ENCODE peak calls at places on chromosome X, in four cellular contexts. One of them, this sample, is unnamed.
A peak's percentile ranks its signal among the peaks of the same experiment; 100 is the strongest.

GRCh38 chrX:11381464-11381863 is 88.3 kb downstream of the AMELX start:
- DNase-seq in GM12878: peak; percentile 30
- DNase-seq in IMR-90: peak; percentile 63
- DNase-seq in K562: peak; percentile 35
- DNase-seq in this sample: peak; percentile 74

GRCh38 chrX:65821721-65822496 is 154.5 kb downstream of the MSN start:
- DNase-seq in IMR-90: no peak
- DNase-seq in GM12878: no peak
- DNase-seq in K562: no peak
- DNase-seq in this sample: no peak

GRCh38 chrX:72568406-72569092 is 4.1 kb downstream of the HDAC8 start:
- DNase-seq in IMR-90: peak; percentile 15
- DNase-seq in K562: no peak
- DNase-seq in GM12878: no peak
- DNase-seq in this sample: peak; percentile 64

GRCh38 chrX:45807572-45808425 is 607.1 kb upstream of the DIPK2B start:
- DNase-seq in IMR-90: peak; percentile 70
- DNase-seq in K562: no peak
- DNase-seq in GM12878: no peak
- DNase-seq in this sample: peak; percentile 71

GRCh38 chrX:22889824-22890223 is 109.9 kb upstream of the DDX53 start:
- DNase-seq in K562: no peak
- DNase-seq in IMR-90: no peak
- DNase-seq in GM12878: no peak
- DNase-seq in this sample: peak; percentile 50

GRCh38 chrX:39773923-39774803 is 323.6 kb downstream of the BCOR start:
- DNase-seq in K562: no peak
- DNase-seq in GM12878: no peak
- DNase-seq in IMR-90: peak; percentile 28
- DNase-seq in this sample: peak; percentile 53

GRCh38 chrX:143466130-143466529 is 51.1 kb downstream of the SPANXN3 start:
- DNase-seq in GM12878: no peak
- DNase-seq in K562: no peak
- DNase-seq in IMR-90: no peak
- DNase-seq in this sample: no peak

GRCh38 chrX:17067534-17067933 is 121.1 kb downstream of the REPS2 start:
- DNase-seq in K562: no peak
- DNase-seq in GM12878: no peak
- DNase-seq in IMR-90: no peak
- DNase-seq in this sample: no peak

GRCh38 chrX:131836161-131836560 is 186.9 kb upstream of the STK26 start:
- DNase-seq in K562: no peak
- DNase-seq in IMR-90: no peak
- DNase-seq in GM12878: no peak
- DNase-seq in this sample: no peak

GRCh38 chrX:65990702-65991101 is 49.2 kb downstream of the VSIG4 start:
- DNase-seq in GM12878: no peak
- DNase-seq in IMR-90: no peak
- DNase-seq in K562: no peak
- DNase-seq in this sample: no peak

GRCh38 chrX:152896450-152896849 is 1.4 kb upstream of the ZNF185 start:
- DNase-seq in K562: no peak
- DNase-seq in GM12878: no peak
- DNase-seq in IMR-90: no peak
- DNase-seq in this sample: peak; percentile 44

GRCh38 chrX:39577976-39578962 is 519.5 kb downstream of the BCOR start:
- DNase-seq in K562: no peak
- DNase-seq in IMR-90: no peak
- DNase-seq in GM12878: peak; percentile 68
- DNase-seq in this sample: no peak

GRCh38 chrX:111868726-111869638 is 7.0 kb upstream of the TRPC5OS start:
- DNase-seq in GM12878: peak; percentile 40
- DNase-seq in K562: no peak
- DNase-seq in IMR-90: peak; percentile 13
- DNase-seq in this sample: peak; percentile 1

GRCh38 chrX:42485621-42486020 is 292.3 kb downstream of the PPP1R2C start:
- DNase-seq in GM12878: no peak
- DNase-seq in IMR-90: no peak
- DNase-seq in K562: no peak
- DNase-seq in this sample: no peak

GRCh38 chrX:446243-446642 is 59.5 kb upstream of the PPP2R3B start:
- DNase-seq in IMR-90: no peak
- DNase-seq in GM12878: no peak
- DNase-seq in K562: no peak
- DNase-seq in this sample: no peak

GRCh38 chrX:37423864-37424569 is 74.9 kb downstream of the PRRG1 start:
- DNase-seq in GM12878: no peak
- DNase-seq in IMR-90: peak; percentile 29
- DNase-seq in K562: no peak
- DNase-seq in this sample: peak; percentile 14

GRCh38 chrX:38754102-38754790 is 47.0 kb upstream of the MID1IP1 start:
- DNase-seq in GM12878: peak; percentile 31
- DNase-seq in IMR-90: peak; percentile 58
- DNase-seq in K562: peak; percentile 39
- DNase-seq in this sample: peak; percentile 62

GRCh38 chrX:101229155-101229554 is 9.6 kb downstream of the DRP2 start:
- DNase-seq in IMR-90: peak; percentile 82
- DNase-seq in GM12878: no peak
- DNase-seq in K562: no peak
- DNase-seq in this sample: no peak

GRCh38 chrX:9392445-9392844 is 72.4 kb upstream of the TBL1X start:
- DNase-seq in IMR-90: peak; percentile 58
- DNase-seq in GM12878: no peak
- DNase-seq in K562: no peak
- DNase-seq in this sample: no peak

GRCh38 chrX:102154218-102154860 is 1.4 kb downstream of the BEX5 start:
- DNase-seq in IMR-90: no peak
- DNase-seq in K562: peak; percentile 9
- DNase-seq in GM12878: no peak
- DNase-seq in this sample: no peak

GRCh38 chrX:2965965-2966364 is 36.8 kb upstream of the ARSD start:
- DNase-seq in IMR-90: no peak
- DNase-seq in K562: no peak
- DNase-seq in GM12878: no peak
- DNase-seq in this sample: no peak

GRCh38 chrX:50941638-50942037 is 31.1 kb downstream of the BMP15 start:
- DNase-seq in GM12878: no peak
- DNase-seq in IMR-90: no peak
- DNase-seq in K562: no peak
- DNase-seq in this sample: no peak

GRCh38 chrX:137575596-137576255 is 9.8 kb downstream of the ZIC3 start:
- DNase-seq in K562: no peak
- DNase-seq in IMR-90: no peak
- DNase-seq in GM12878: no peak
- DNase-seq in this sample: no peak

DNA sequence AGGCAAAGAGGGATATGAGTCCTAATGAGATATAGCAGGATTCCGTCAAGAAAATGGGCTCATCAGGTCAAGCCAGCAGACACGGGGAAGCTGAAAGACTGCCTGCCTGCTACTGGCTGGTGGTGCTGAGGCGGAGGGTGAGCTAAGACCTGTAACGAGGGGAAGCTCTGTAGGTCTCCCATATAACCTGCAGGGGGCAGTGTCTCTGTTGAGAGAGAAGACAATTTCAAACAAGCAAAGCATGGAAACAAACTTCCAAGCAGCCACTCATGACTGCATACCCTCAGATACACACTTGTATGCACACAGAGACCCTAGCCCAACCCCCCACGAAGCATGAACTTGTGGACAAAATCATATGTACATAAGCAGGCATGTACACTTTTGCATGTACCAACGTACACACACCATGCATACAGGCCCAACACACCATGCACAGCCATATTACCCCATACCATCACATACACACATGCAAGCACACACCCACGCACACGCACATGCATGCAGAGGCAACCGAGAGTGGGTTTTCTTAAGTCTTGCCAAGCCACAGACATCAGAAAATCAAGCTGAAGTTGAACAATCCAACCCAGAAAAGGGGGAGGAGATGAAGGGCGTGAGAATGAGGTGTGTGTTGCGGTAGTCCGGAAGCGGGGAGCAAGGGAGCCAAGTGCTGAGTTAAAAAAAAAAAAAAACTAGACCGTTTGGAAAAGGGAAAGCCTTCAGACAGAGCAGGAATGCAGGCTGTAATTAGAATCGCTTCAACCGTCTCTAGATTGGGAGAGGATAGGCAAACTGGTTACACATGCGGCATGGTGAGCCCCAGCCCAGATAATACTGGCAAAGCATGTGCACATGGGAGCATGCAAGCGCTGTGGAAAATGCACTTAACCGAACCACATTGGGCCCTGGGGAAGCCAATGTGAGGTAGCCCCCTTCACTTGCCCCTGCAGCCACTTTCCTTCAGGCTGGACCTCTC is 71.0 kb downstream of the PJA1 start:
- DNase-seq in IMR-90: peak; percentile 60
- DNase-seq in GM12878: no peak
- DNase-seq in K562: peak; percentile 61
- DNase-seq in this sample: peak; percentile 26
- TF ChIP-seq FOS in IMR-90: no peak
- TF ChIP-seq FOS in GM12878: no peak
- TF ChIP-seq FOS in K562: no peak
- TF ChIP-seq FOS in this sample: no peak

GRCh38 chrX:7253565-7253964 is 105.6 kb upstream of the PUDP start:
- DNase-seq in IMR-90: no peak
- DNase-seq in K562: no peak
- DNase-seq in GM12878: no peak
- DNase-seq in this sample: no peak

GRCh38 chrX:7252013-7252610 is 104.2 kb upstream of the PUDP start:
- DNase-seq in K562: no peak
- DNase-seq in IMR-90: no peak
- DNase-seq in GM12878: no peak
- DNase-seq in this sample: no peak

DNA sequence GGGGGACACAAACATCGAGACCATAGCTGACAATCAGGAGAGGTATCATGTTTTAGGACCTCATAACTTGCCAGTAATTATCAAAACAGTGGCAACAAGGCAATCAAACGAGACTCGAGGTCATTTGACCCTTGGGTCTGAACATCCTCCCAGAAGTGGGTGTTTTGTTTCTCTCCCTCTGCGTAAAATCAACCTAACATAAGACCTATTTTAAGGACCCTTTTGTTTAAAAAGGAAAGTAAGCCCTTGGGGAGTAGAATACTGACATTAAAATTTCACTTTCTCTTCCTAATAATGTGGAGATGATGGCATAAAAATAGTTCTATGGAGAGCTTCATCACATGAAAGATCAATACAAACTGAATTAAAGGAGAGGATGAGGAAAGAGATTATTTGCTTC is 106.2 kb upstream of the PUDP start:
- DNase-seq in IMR-90: no peak
- DNase-seq in K562: no peak
- DNase-seq in GM12878: no peak
- DNase-seq in this sample: no peak
- H3K4me3 ChIP-seq in IMR-90: no peak overlapping the region
- H3K4me3 ChIP-seq in K562: no peak overlapping the region
- H3K4me3 ChIP-seq in GM12878: no peak overlapping the region
- H3K4me3 ChIP-seq in this sample: no peak overlapping the region

GRCh38 chrX:154019633-154020499 is at the start of gene IRAK1:
- DNase-seq in GM12878: no peak
- DNase-seq in IMR-90: peak; percentile 52
- DNase-seq in K562: peak; percentile 86
- DNase-seq in this sample: peak; percentile 37
- TF ChIP-seq FOS in GM12878: no peak
- TF ChIP-seq FOS in IMR-90: no peak
- TF ChIP-seq FOS in K562: no peak
- TF ChIP-seq FOS in this sample: no peak

DNA sequence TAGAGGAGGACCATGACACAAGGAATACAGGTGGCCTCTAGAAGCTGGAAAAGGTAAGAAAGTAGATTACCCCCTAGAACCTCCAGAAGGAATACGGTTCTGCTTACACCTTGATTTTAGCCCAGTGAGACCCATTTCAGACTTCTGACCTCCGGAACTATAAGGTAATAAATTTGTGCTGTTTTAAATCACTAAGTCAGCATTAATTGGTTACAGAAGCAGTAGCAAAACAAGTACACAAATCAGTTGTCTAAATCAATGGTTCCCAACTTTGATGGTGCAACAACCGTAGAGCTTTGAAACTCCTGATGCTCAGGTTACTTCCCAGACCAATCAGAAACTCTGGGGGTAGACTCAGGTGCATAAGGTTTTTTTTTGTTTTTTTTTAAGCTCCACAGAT is 113.6 kb downstream of the RTL9 start:
- DNase-seq in IMR-90: no peak
- DNase-seq in GM12878: no peak
- DNase-seq in K562: no peak
- DNase-seq in this sample: no peak
- H3K4me3 ChIP-seq in IMR-90: no peak overlapping the region
- H3K4me3 ChIP-seq in GM12878: no peak overlapping the region
- H3K4me3 ChIP-seq in K562: no peak overlapping the region
- H3K4me3 ChIP-seq in this sample: no peak overlapping the region

GRCh38 chrX:118795528-118795927 is 28.1 kb upstream of the ZCCHC12 start:
- DNase-seq in GM12878: no peak
- DNase-seq in IMR-90: no peak
- DNase-seq in K562: no peak
- DNase-seq in this sample: peak; percentile 53
- TF ChIP-seq FOS in GM12878: no peak
- TF ChIP-seq FOS in IMR-90: no peak
- TF ChIP-seq FOS in K562: no peak
- TF ChIP-seq FOS in this sample: no peak

GRCh38 chrX:56802921-56803848 is 74.1 kb downstream of the NBDY start:
- DNase-seq in GM12878: peak; percentile 77
- DNase-seq in K562: peak; percentile 20
- DNase-seq in IMR-90: peak; percentile 76
- DNase-seq in this sample: peak; percentile 55
- H3K4me3 ChIP-seq in GM12878: peak overlapping the region; percentile 60
- H3K4me3 ChIP-seq in K562: no peak overlapping the region
- H3K4me3 ChIP-seq in IMR-90: peak overlapping the region; percentile 47
- H3K4me3 ChIP-seq in this sample: no peak overlapping the region

DNA sequence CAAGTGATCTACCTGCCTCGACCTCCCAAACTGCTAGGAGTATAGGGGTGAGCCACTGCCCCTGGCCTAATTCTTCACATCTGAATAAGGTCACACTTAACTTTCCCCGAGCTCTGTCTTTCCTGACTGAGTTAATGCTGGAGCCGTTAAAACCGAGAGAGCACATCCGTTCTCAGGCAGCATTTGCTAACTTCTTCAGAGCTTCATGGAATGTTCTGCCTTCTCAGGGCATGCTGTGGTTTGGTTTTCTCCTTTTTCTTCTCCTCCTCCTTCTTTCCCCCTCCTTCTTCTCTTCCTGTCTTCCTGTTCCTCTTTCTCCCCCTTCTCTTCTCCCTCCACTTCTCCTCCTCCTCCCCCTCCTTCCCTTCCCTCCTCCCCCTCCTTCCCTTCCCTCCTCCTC is 119.9 kb downstream of the ASMT start:
- DNase-seq in K562: no peak
- DNase-seq in IMR-90: no peak
- DNase-seq in GM12878: no peak
- DNase-seq in this sample: no peak
- TF ChIP-seq FOS in K562: no peak
- TF ChIP-seq FOS in IMR-90: no peak
- TF ChIP-seq FOS in GM12878: no peak
- TF ChIP-seq FOS in this sample: no peak

This sample was measured in endothelial cell of umbilical vein.